ENCODE peak calls at places on chromosome 9, in eight cellular contexts. P, M, U, X, K, L, C and S are unnamed samples.

GRCh38 chr9:69660304-69660703 is 11.9 kb downstream of the APBA1 start:
- DNase-seq in P (no peak), M (no peak), U (no peak), X (no peak), K (no peak), L (no peak), C (no peak), S (no peak)

GRCh38 chr9:129420721-129421120 is 200.2 kb downstream of the C9orf50 start:
- DNase-seq in P (no peak), M (no peak), U (no peak), X (no peak), K (no peak), L (no peak), C (no peak), S (no peak)

GRCh38 chr9:84738353-84738752 is 68.8 kb downstream of the NTRK2 start:
- DNase-seq in P (no peak), M (no peak), U (no peak), X (no peak), K (no peak), L (no peak), C (no peak), S (no peak)

GRCh38 chr9:84136119-84136868 is 155.7 kb downstream of the RMI1 start:
- DNase-seq in P (no peak), M (no peak), U (peak; percentile 39), X (no peak), K (no peak), L (no peak), C (no peak), S (peak; percentile 34)

GRCh38 chr9:119365291-119366027 is 3.8 kb downstream of the BRINP1 start:
- DNase-seq in P (no peak), M (peak; percentile 55), U (no peak), X (peak; percentile 26), K (no peak), L (peak; percentile 72), C (no peak), S (peak; percentile 47)

GRCh38 chr9:38372685-38373619 is 19.6 kb upstream of the ALDH1B1 start:
- DNase-seq in P (no peak), M (no peak), U (no peak), X (no peak), K (peak; percentile 64), L (no peak), C (no peak), S (no peak)

GRCh38 chr9:78682206-78682605 is 385.3 kb downstream of the PSAT1 start:
- DNase-seq in P (no peak), M (peak; percentile 6), U (peak; percentile 46), X (no peak), K (no peak), L (no peak), C (no peak), S (no peak)

GRCh38 chr9:106648799-106649198 is 214.2 kb upstream of the ZNF462 start:
- DNase-seq in P (no peak), M (peak; percentile 62), U (peak; percentile 43), X (no peak), K (no peak), L (no peak), C (no peak), S (peak; percentile 57)

GRCh38 chr9:137697193-137697592 is 78.4 kb downstream of the EHMT1 start:
- DNase-seq in P (no peak), M (no peak), U (no peak), X (no peak), K (no peak), L (no peak), C (no peak), S (no peak)

GRCh38 chr9:127828262-127829031 is 25.8 kb downstream of the FPGS start:
- DNase-seq in P (peak; percentile 91), M (peak; percentile 70), U (peak; percentile 77), X (no peak), K (peak; percentile 94), L (no peak), C (peak; percentile 82), S (peak; percentile 87)

GRCh38 chr9:85522459-85523092 is 219.2 kb downstream of the AGTPBP1 start:
- DNase-seq in P (peak; percentile 55), M (peak; percentile 63), U (peak; percentile 38), X (peak; percentile 32), K (no peak), L (peak; percentile 63), C (peak; percentile 43), S (peak; percentile 64)

GRCh38 chr9:6938447-6938846 is 180.7 kb downstream of the KDM4C start:
- DNase-seq in P (no peak), M (peak; percentile 93), U (peak; percentile 95), X (no peak), K (no peak), L (no peak), C (no peak), S (peak; percentile 85)

GRCh38 chr9:71646131-71646530 is 122.2 kb downstream of the CEMIP2 start:
- DNase-seq in P (no peak), M (peak; percentile 23), U (peak; percentile 32), X (no peak), K (no peak), L (no peak), C (no peak), S (no peak)

GRCh38 chr9:3330792-3331420 is 194.9 kb downstream of the RFX3 start:
- DNase-seq in P (no peak), M (peak; percentile 14), U (no peak), X (no peak), K (no peak), L (no peak), C (no peak), S (peak; percentile 14)

GRCh38 chr9:137970686-137971476 is 93.3 kb downstream of the CACNA1B start:
- DNase-seq in P (no peak), M (no peak), U (no peak), X (no peak), K (no peak), L (peak; percentile 4), C (no peak), S (no peak)

GRCh38 chr9:134178781-134179551 is 14.6 kb upstream of the RNU6ATAC start:
- DNase-seq in P (no peak), M (peak; percentile 42), U (peak; percentile 22), X (no peak), K (peak; percentile 79), L (peak; percentile 5), C (peak; percentile 61), S (peak; percentile 43)

GRCh38 chr9:4740373-4740622 is 704 bp downstream of the AK3 start:
- DNase-seq in P (no peak), M (peak; percentile 26), U (peak; percentile 43), X (no peak), K (no peak), L (no peak), C (no peak), S (peak; percentile 30)

GRCh38 chr9:14352549-14352948 is 38.6 kb upstream of the NFIB start:
- DNase-seq in P (no peak), M (no peak), U (no peak), X (no peak), K (no peak), L (no peak), C (no peak), S (no peak)

GRCh38 chr9:136660971-136661540 is 1.7 kb upstream of the EGFL7 start:
- DNase-seq in P (no peak), M (no peak), U (no peak), X (no peak), K (no peak), L (no peak), C (no peak), S (no peak)
- H3K4me3 ChIP-seq in P (peak overlapping the region; percentile 76), M (no peak overlapping the region), U (no peak overlapping the region), X (no peak overlapping the region), K (no peak overlapping the region), L (no peak overlapping the region), C (no peak overlapping the region), S (no peak overlapping the region)

DNA sequence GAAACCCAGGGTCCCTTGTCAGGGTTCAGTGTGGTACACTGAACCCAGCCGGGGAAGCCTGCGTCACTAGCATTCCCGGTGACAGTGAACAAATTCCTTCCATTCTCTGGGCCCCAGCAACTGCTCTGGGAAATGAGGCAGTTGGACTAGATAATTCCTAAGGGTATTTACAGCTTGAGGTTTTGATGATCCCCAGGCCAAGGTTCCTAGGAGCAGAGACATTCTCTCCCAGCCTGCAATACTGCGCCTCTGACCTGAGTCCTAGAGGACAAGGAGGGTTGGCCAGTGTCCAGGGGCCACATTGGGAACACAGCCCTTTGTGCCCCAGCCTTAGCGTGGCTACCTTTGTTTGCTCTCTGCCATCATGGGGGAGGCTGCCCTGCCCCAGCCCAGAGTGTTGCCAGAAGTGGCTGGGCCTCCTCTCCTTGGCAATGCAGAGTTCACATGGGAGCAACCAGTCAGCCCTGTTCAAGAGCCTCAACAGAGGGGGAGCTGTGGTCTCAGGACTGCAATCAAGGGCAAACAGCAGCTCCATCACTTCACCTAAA is 178.2 kb downstream of the SEC61B start:
- DNase-seq in P (peak; percentile 41), M (peak; percentile 39), U (no peak), X (no peak), K (peak; percentile 16), L (no peak), C (peak; percentile 27), S (peak; percentile 18)
- TF ChIP-seq CTCF in P (no peak), M (peak; percentile 21), U (no peak), X (no peak), K (no peak), L (peak; percentile 32), C (no peak), S (no peak)

GRCh38 chr9:114155967-114156294 is 594 bp downstream of the COL27A1 start:
- DNase-seq in P (no peak), M (no peak), U (no peak), X (no peak), K (no peak), L (no peak), C (no peak), S (no peak)

GRCh38 chr9:114156311-114156657 is 947 bp downstream of the COL27A1 start:
- DNase-seq in P (no peak), M (no peak), U (no peak), X (no peak), K (no peak), L (no peak), C (peak; percentile 39), S (no peak)

GRCh38 chr9:114158482-114159130 is 3.3 kb downstream of the COL27A1 start:
- DNase-seq in P (no peak), M (no peak), U (no peak), X (no peak), K (no peak), L (no peak), C (no peak), S (no peak)

GRCh38 chr9:114156658-114157421 is 1.5 kb downstream of the COL27A1 start:
- DNase-seq in P (peak; percentile 63), M (peak; percentile 78), U (peak; percentile 85), X (no peak), K (peak; percentile 75), L (peak; percentile 78), C (peak; percentile 65), S (peak; percentile 85)

GRCh38 chr9:114157516-114158176 is 2.3 kb downstream of the COL27A1 start:
- DNase-seq in P (no peak), M (peak; percentile 18), U (no peak), X (no peak), K (no peak), L (no peak), C (no peak), S (no peak)
- H3K4me3 ChIP-seq in P (no peak overlapping the region), M (no peak overlapping the region), U (no peak overlapping the region), X (no peak overlapping the region), K (no peak overlapping the region), L (no peak overlapping the region), C (no peak overlapping the region), S (no peak overlapping the region)

DNA sequence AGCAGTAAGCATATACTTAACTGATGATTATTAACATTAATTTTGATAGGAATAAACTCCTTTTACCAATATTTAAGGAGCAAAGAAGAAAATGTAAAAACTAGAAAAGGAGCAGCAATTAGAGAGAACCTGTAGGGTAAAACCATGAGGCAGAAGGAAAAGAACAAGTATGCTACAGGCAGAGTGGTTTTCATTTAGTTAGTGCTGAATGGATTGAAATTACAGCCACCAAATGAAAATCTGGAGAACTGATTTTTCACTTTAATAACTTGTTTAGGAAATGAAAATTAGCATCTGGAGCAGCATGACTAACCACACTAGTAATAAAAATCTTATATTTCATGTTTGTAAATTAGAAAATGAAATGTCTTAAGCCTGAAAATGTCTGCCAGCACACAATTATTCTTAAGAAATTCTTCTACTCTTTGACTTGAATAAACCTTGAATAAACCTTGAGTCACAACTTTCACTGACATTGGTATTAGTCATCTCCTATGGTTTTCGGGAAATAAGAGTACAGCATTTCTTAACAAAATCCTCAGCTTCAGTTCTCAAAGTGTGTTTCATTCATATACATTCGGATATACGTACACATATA is 1504.9 kb upstream of the C9orf72 start:
- DNase-seq in P (no peak), M (peak; percentile 67), U (peak; percentile 74), X (no peak), K (no peak), L (no peak), C (no peak), S (peak; percentile 22)
- TF ChIP-seq CTCF in P (no peak), M (no peak), U (no peak), X (no peak), K (no peak), L (no peak), C (no peak), S (no peak)